ENCODE peak calls at places on chromosomes 13 and 19, in nine cellular contexts. N, Z, U, I, O, E, T, G and P are unnamed samples.
A peak's percentile ranks its signal among the peaks of the same experiment; 100 is the strongest.

GRCh38 chr13:110073982-110074381 is 233.0 kb downstream of the COL4A1 start:
- DNase-seq in G (no peak), U (no peak), N (no peak), T (no peak), I (no peak), Z (no peak), E (no peak), O (no peak), P (no peak)

GRCh38 chr19:30249911-30250310 is 122.3 kb upstream of the ZNF536 start:
- DNase-seq in U (no peak), E (no peak), O (no peak), G (no peak), T (no peak), N (no peak), Z (no peak), I (no peak), P (no peak)

GRCh38 chr19:47660435-47660832 is 51.5 kb downstream of the BICRA start:
- DNase-seq in U (no peak), O (no peak), T (no peak), G (no peak), Z (no peak), I (peak; percentile 46), N (no peak), E (no peak), P (peak; percentile 77)

GRCh38 chr13:48646791-48647190 is 6.9 kb upstream of the CYSLTR2 start:
- DNase-seq in Z (no peak), U (no peak), E (no peak), O (no peak), T (no peak), I (no peak), G (no peak), N (no peak), P (no peak)

GRCh38 chr13:84399320-84400085 is 517.2 kb upstream of the SLITRK1 start:
- DNase-seq in E (no peak), N (no peak), G (no peak), I (no peak), Z (peak; percentile 3), U (no peak), O (no peak), T (no peak), P (no peak)

GRCh38 chr13:67136157-67136556 is 94.0 kb downstream of the PCDH9 start:
- DNase-seq in O (peak; percentile 58), E (no peak), N (no peak), G (no peak), I (no peak), Z (no peak), U (no peak), T (no peak), P (no peak)

GRCh38 chr19:12783226-12783848 is 7.9 kb upstream of the JUNB start:
- DNase-seq in N (no peak), E (no peak), G (no peak), U (no peak), Z (no peak), T (no peak), O (no peak), I (no peak), P (peak; percentile 16)

GRCh38 chr19:38551450-38551813 is 66.3 kb downstream of the MAP4K1 start:
- DNase-seq in N (no peak), G (no peak), I (no peak), U (no peak), Z (no peak), O (no peak), E (no peak), T (no peak), P (no peak)

GRCh38 chr13:39379118-39379517 is 223.9 kb downstream of the LHFPL6 start:
- DNase-seq in O (no peak), Z (no peak), G (no peak), I (no peak), U (no peak), N (no peak), E (no peak), T (no peak), P (no peak)

GRCh38 chr13:43786472-43786765 is 353 bp downstream of the ENOX1 start:
- DNase-seq in G (no peak), N (no peak), O (no peak), U (no peak), E (no peak), I (no peak), T (no peak), Z (no peak), P (no peak)

GRCh38 chr19:54207908-54208783 is 7.5 kb downstream of the RPS9 start:
- DNase-seq in Z (peak; percentile 67), T (peak; percentile 43), E (no peak), I (no peak), N (no peak), O (no peak), U (no peak), G (peak; percentile 99), P (no peak)

GRCh38 chr19:53520547-53521372 is 17.2 kb upstream of the ZNF331 start:
- DNase-seq in E (peak; percentile 94), O (peak; percentile 55), G (peak; percentile 99), Z (peak; percentile 91), I (peak; percentile 98), T (peak; percentile 94), U (peak; percentile 69), N (peak; percentile 88), P (peak; percentile 90)

GRCh38 chr13:39201075-39201630 is 162.9 kb downstream of the NHLRC3 start:
- DNase-seq in I (no peak), T (no peak), Z (no peak), E (peak; percentile 3), N (no peak), U (no peak), O (no peak), G (no peak), P (no peak)

GRCh38 chr13:31739226-31739625 is at the start of gene RXFP2:
- DNase-seq in N (no peak), T (no peak), G (no peak), O (no peak), E (no peak), U (no peak), I (no peak), Z (no peak), P (no peak)

GRCh38 chr19:44684892-44685847 is 13.8 kb upstream of the CEACAM16 start:
- DNase-seq in O (no peak), Z (no peak), G (peak; percentile 77), N (no peak), E (peak; percentile 88), T (no peak), I (peak; percentile 66), U (no peak), P (peak; percentile 47)

GRCh38 chr13:108494991-108495661 is 134.3 kb upstream of the MYO16 start:
- DNase-seq in I (peak; percentile 9), O (no peak), E (no peak), Z (no peak), N (peak; percentile 16), G (peak; percentile 11), U (no peak), T (no peak), P (no peak)

GRCh38 chr13:49821216-49821820 is 28.8 kb upstream of the KPNA3 start:
- DNase-seq in E (no peak), N (no peak), O (no peak), Z (no peak), U (no peak), G (no peak), T (no peak), I (no peak), P (no peak)

GRCh38 chr13:67119481-67119883 is 110.7 kb downstream of the PCDH9 start:
- DNase-seq in E (peak; percentile 56), I (peak; percentile 93), O (no peak), Z (no peak), G (peak; percentile 87), N (no peak), T (no peak), U (no peak), P (peak; percentile 72)

GRCh38 chr13:27007166-27007565 is 164.4 kb downstream of the USP12 start:
- DNase-seq in Z (no peak), T (peak; percentile 93), E (no peak), I (no peak), U (no peak), O (no peak), G (no peak), N (no peak), P (no peak)

GRCh38 chr13:29503041-29503837 is 92.2 kb downstream of the SLC7A1 start:
- DNase-seq in I (no peak), U (no peak), Z (no peak), E (no peak), O (no peak), G (peak; percentile 30), T (no peak), N (peak; percentile 55), P (no peak)

GRCh38 chr13:23960566-23961156 is 63.4 kb upstream of the C1QTNF9B start:
- DNase-seq in E (no peak), O (no peak), U (no peak), I (peak; percentile 42), N (no peak), G (peak; percentile 63), T (no peak), Z (peak; percentile 8), P (peak; percentile 25)

GRCh38 chr13:33164331-33164730 is 121.2 kb downstream of the STARD13 start:
- DNase-seq in O (no peak), T (no peak), G (no peak), E (no peak), I (no peak), N (no peak), U (no peak), Z (no peak), P (no peak)

GRCh38 chr13:99120751-99121150 is 79.9 kb upstream of the UBAC2 start:
- DNase-seq in U (no peak), Z (no peak), E (no peak), I (no peak), T (no peak), O (no peak), G (no peak), N (no peak), P (no peak)

GRCh38 chr13:99875391-99875790 is 96.2 kb downstream of the ZIC5 start:
- DNase-seq in E (no peak), I (no peak), N (no peak), Z (no peak), T (no peak), U (no peak), G (no peak), O (no peak), P (no peak)

GRCh38 chr13:40410315-40410714 is 256.1 kb downstream of the FOXO1 start:
- DNase-seq in O (no peak), T (no peak), I (no peak), G (no peak), U (no peak), Z (no peak), N (no peak), E (no peak), P (no peak)

GRCh38 chr13:108154421-108154858 is 60.9 kb downstream of the LIG4 start:
- DNase-seq in N (no peak), E (no peak), I (peak; percentile 29), G (no peak), T (no peak), Z (no peak), U (no peak), O (no peak), P (no peak)

GRCh38 chr13:42048323-42048624 is 174 bp upstream of the DGKH start:
- DNase-seq in I (no peak), T (no peak), O (no peak), E (no peak), U (no peak), N (no peak), Z (no peak), G (no peak), P (no peak)

GRCh38 chr19:6007866-6008265 is 29.9 kb upstream of the RANBP3 start:
- DNase-seq in I (no peak), E (no peak), G (no peak), Z (no peak), U (no peak), O (no peak), N (no peak), T (no peak), P (no peak)

GRCh38 chr13:40377783-40378182 is 288.7 kb downstream of the FOXO1 start:
- DNase-seq in G (peak; percentile 48), O (no peak), Z (no peak), I (no peak), U (no peak), E (no peak), N (no peak), T (no peak), P (no peak)

GRCh38 chr13:91203430-91203829 is 144.1 kb upstream of the MIR17HG start:
- DNase-seq in I (no peak), T (no peak), G (no peak), E (no peak), N (no peak), Z (no peak), U (no peak), O (no peak), P (no peak)

GRCh38 chr13:46389985-46390384 is 2.9 kb upstream of the RUBCNL start:
- DNase-seq in G (peak; percentile 17), N (no peak), I (no peak), O (no peak), E (no peak), U (no peak), T (no peak), Z (peak; percentile 28), P (no peak)